ENCODE peak calls at places on chromosomes 3 and 15, in six cellular contexts. S is A549, M is heart left ventricle, G is esophagus squamous epithelium, B is IMR-90, O is gastrocnemius medialis. Q is an unnamed sample.

GRCh38 chr3:171057075-171057474 is 30.6 kb upstream of the SLC2A2 start:
- DNase-seq in S (no peak), M (no peak), G (no peak), B (no peak), O (no peak), Q (no peak)

GRCh38 chr3:172840913-172841312 is 90.4 kb downstream of the ECT2 start:
- DNase-seq in S (no peak), M (no peak), G (no peak), B (no peak), O (no peak), Q (no peak)

GRCh38 chr3:38689774-38690173 is 40.3 kb upstream of the SCN5A start:
- DNase-seq in S (no peak), M (no peak), G (no peak), B (peak), O (no peak), Q (no peak)

GRCh38 chr15:58465866-58466517 is 34.2 kb downstream of the LIPC start:
- DNase-seq in S (no peak), M (no peak), G (no peak), B (peak), O (no peak), Q (no peak)

GRCh38 chr15:101437618-101438481 is 51.7 kb downstream of the PCSK6 start:
- DNase-seq in S (no peak), M (no peak), G (no peak), B (no peak), O (no peak), Q (peak)

GRCh38 chr15:99430881-99431401 is 134.8 kb upstream of the MEF2A start:
- DNase-seq in S (no peak), M (no peak), G (no peak), B (no peak), O (no peak), Q (no peak)

GRCh38 chr3:196653127-196653795 is 13.8 kb downstream of the NRROS start:
- DNase-seq in S (no peak), M (no peak), G (no peak), B (no peak), O (no peak), Q (no peak)

GRCh38 chr15:38454687-38455071 is 752 bp downstream of the FAM98B start:
- DNase-seq in S (no peak), M (no peak), G (no peak), B (peak), O (no peak), Q (peak)

GRCh38 chr3:176739169-176739568 is 458.1 kb downstream of the TBL1XR1 start:
- DNase-seq in S (no peak), M (no peak), G (no peak), B (peak), O (no peak), Q (no peak)

GRCh38 chr3:66153471-66153870 is 67.3 kb upstream of the SLC25A26 start:
- DNase-seq in S (no peak), M (peak), G (no peak), B (no peak), O (no peak), Q (no peak)

GRCh38 chr3:112136959-112137693 is 4.1 kb upstream of the GCSAM start:
- DNase-seq in S (peak), M (no peak), G (no peak), B (peak), O (no peak), Q (peak)

GRCh38 chr3:196517919-196518318 is 2.8 kb upstream of the SMCO1 start:
- DNase-seq in S (no peak), M (peak), G (no peak), B (no peak), O (no peak), Q (peak)

GRCh38 chr15:31398677-31399260 is 72.1 kb downstream of the KLF13 start:
- DNase-seq in S (no peak), M (no peak), G (no peak), B (no peak), O (no peak), Q (no peak)

GRCh38 chr3:156668073-156668763 is 6.2 kb upstream of the TIPARP start:
- DNase-seq in S (no peak), M (no peak), G (no peak), B (peak), O (no peak), Q (peak)

GRCh38 chr15:97502038-97502437 is 458.5 kb upstream of the ARRDC4 start:
- DNase-seq in S (no peak), M (no peak), G (no peak), B (no peak), O (no peak), Q (no peak)

GRCh38 chr3:17910922-17911321 is 168.5 kb upstream of the TBC1D5 start:
- DNase-seq in S (no peak), M (no peak), G (no peak), B (no peak), O (no peak), Q (no peak)

DNA sequence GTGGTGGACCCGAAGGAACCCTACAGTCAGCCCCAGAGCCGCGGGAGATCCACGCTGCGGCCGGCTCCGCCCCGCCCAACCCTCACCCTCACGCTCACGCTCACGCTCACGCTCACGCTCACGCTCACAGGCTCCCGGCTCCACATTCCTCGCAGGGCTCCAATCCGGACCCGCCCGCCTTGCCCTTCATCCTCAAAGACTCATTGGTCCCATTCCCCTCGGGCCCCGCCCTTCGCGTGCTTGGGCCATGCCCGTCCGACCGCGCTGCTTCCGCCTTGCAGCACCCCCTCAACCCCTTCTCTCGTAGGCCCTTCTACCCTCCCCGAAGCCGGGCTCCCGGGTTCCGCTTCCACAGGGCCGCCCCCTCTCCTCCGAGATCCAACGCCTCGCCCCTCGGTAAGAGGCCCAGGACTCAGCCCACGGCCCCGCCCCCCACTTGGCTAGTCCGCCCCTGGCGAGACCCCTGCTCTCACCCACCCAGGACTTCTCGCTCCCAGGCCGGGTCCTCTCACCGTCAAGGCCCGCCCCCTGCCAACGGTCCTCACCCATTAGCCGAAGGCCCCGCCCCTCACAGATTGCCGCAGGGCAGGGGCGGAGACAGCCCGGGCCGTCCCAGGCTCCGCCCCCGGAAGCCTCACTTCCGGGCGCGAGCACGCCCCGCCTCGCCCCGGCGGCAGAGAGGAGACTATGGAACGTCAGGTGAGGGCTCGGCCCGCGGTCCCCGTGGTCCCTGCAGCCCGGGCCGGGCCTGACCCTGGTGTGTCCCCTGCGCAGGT is at the start of gene APEH:
- DNase-seq in S (peak), M (peak), G (no peak), B (peak), O (peak), Q (no peak)
- TF ChIP-seq POLR2A in S (peak), M (no peak), G (peak), B (peak), O (peak), Q (peak)

GRCh38 chr3:127808197-127808596 is 14.1 kb downstream of the MGLL start:
- DNase-seq in S (no peak), M (no peak), G (no peak), B (no peak), O (no peak), Q (no peak)
- TF ChIP-seq POLR2A in S (no peak), M (no peak), G (no peak), B (no peak), O (no peak), Q (no peak)

GRCh38 chr3:134056464-134056891 is 26.8 kb upstream of the SLCO2A1 start:
- DNase-seq in S (no peak), M (no peak), G (no peak), B (peak), O (no peak), Q (no peak)

GRCh38 chr3:134057006-134057832 is 27.5 kb upstream of the SLCO2A1 start:
- DNase-seq in S (no peak), M (no peak), G (no peak), B (peak), O (no peak), Q (no peak)

GRCh38 chr3:134054881-134055280 is 25.2 kb upstream of the SLCO2A1 start:
- DNase-seq in S (no peak), M (no peak), G (no peak), B (no peak), O (no peak), Q (no peak)

GRCh38 chr3:134054231-134054630 is 24.5 kb upstream of the SLCO2A1 start:
- DNase-seq in S (no peak), M (no peak), G (no peak), B (no peak), O (no peak), Q (no peak)

GRCh38 chr3:134055661-134056060 is 25.9 kb upstream of the SLCO2A1 start:
- DNase-seq in S (no peak), M (no peak), G (no peak), B (no peak), O (no peak), Q (no peak)
- TF ChIP-seq POLR2A in S (no peak), M (no peak), G (no peak), B (no peak), O (no peak), Q (no peak)

GRCh38 chr15:74179983-74180688 is 6.6 kb downstream of the ISLR start:
- DNase-seq in S (peak), M (peak), G (no peak), B (peak), O (no peak), Q (no peak)

GRCh38 chr15:74178326-74179100 is 5.0 kb downstream of the ISLR start:
- DNase-seq in S (no peak), M (peak), G (no peak), B (no peak), O (no peak), Q (no peak)

GRCh38 chr15:74179101-74179841 is 5.8 kb downstream of the ISLR start:
- DNase-seq in S (peak), M (peak), G (no peak), B (peak), O (no peak), Q (no peak)

GRCh38 chr15:74182131-74182530 is 8.6 kb downstream of the ISLR start:
- DNase-seq in S (no peak), M (peak), G (no peak), B (no peak), O (no peak), Q (no peak)

GRCh38 chr15:74180689-74181602 is 7.4 kb downstream of the ISLR start:
- DNase-seq in S (no peak), M (peak), G (no peak), B (no peak), O (no peak), Q (no peak)
- TF ChIP-seq POLR2A in S (no peak), M (no peak), G (no peak), B (no peak), O (no peak), Q (no peak)

GRCh38 chr15:63535689-63536088 is 31.3 kb downstream of the USP3 start:
- DNase-seq in S (no peak), M (no peak), G (no peak), B (no peak), O (no peak), Q (no peak)
- TF ChIP-seq POLR2A in S (no peak), M (no peak), G (no peak), B (no peak), O (no peak), Q (no peak)

GRCh38 chr15:72782274-72782992 is 1.1 kb downstream of the ADPGK start:
- DNase-seq in S (no peak), M (no peak), G (no peak), B (no peak), O (no peak), Q (peak)

GRCh38 chr15:72784233-72784876 is 797 bp upstream of the ADPGK start:
- DNase-seq in S (peak), M (no peak), G (no peak), B (peak), O (peak), Q (peak)

GRCh38 chr15:72782993-72783562 is 480 bp downstream of the ADPGK start:
- DNase-seq in S (no peak), M (no peak), G (no peak), B (peak), O (peak), Q (peak)

GRCh38 chr15:72785452-72786243 is 2.1 kb upstream of the ADPGK start:
- DNase-seq in S (no peak), M (no peak), G (no peak), B (peak), O (peak), Q (no peak)

GRCh38 chr15:72783563-72784232 is at the start of gene ADPGK:
- DNase-seq in S (peak), M (peak), G (peak), B (peak), O (peak), Q (peak)
- TF ChIP-seq POLR2A in S (peak), M (no peak), G (peak), B (peak), O (peak), Q (peak)